ENCODE peak calls at places on chromosomes 12 and 14, in seven cellular contexts. I is tibial nerve, X is testis, L is foreskin keratinocyte, M is lung, D is right lobe of liver, R is BE2C. U is an unnamed sample.

GRCh38 chr12:67425394-67425793 is 156.2 kb downstream of the CAND1 start:
- DNase-seq in I (no peak), X (no peak), L (no peak), M (no peak), D (no peak), R (no peak), U (no peak)

GRCh38 chr14:67359775-67360468 is at the start of the genes ATP6V1D and EIF2S1:
- DNase-seq in I (peak; percentile 98), X (peak; percentile 99), L (peak; percentile 99), M (peak; percentile 100), D (peak; percentile 100), R (peak; percentile 99), U (peak; percentile 100)

GRCh38 chr14:35558680-35559079 is 24.7 kb downstream of the INSM2 start:
- DNase-seq in I (no peak), X (no peak), L (no peak), M (no peak), D (no peak), R (no peak), U (no peak)

GRCh38 chr12:106251636-106252035 is 3.8 kb upstream of the CKAP4 start:
- DNase-seq in I (no peak), X (no peak), L (no peak), M (no peak), D (no peak), R (no peak), U (no peak)

GRCh38 chr12:23376238-23376637 is 573.2 kb downstream of the SOX5 start:
- DNase-seq in I (no peak), X (no peak), L (no peak), M (no peak), D (no peak), R (no peak), U (no peak)

GRCh38 chr12:46825526-46826414 is at the start of gene SLC38A4:
- DNase-seq in I (no peak), X (peak; percentile 34), L (no peak), M (no peak), D (peak; percentile 88), R (peak; percentile 29), U (peak; percentile 59)

GRCh38 chr12:61291647-61292046 is 968.6 kb upstream of the USP15 start:
- DNase-seq in I (no peak), X (no peak), L (no peak), M (no peak), D (no peak), R (no peak), U (no peak)

GRCh38 chr12:27619308-27619707 is 76.9 kb upstream of the REP15 start:
- DNase-seq in I (no peak), X (no peak), L (peak; percentile 75), M (no peak), D (no peak), R (no peak), U (no peak)

GRCh38 chr12:115943630-115944391 is 333.7 kb downstream of the MED13L start:
- DNase-seq in I (peak; percentile 33), X (no peak), L (no peak), M (peak; percentile 49), D (peak; percentile 90), R (no peak), U (peak; percentile 89)

GRCh38 chr12:15928345-15928744 is 17.2 kb downstream of the DERA start:
- DNase-seq in I (no peak), X (no peak), L (peak; percentile 40), M (no peak), D (no peak), R (no peak), U (no peak)

GRCh38 chr12:95037906-95038305 is 34.4 kb upstream of the NDUFA12 start:
- DNase-seq in I (no peak), X (no peak), L (no peak), M (no peak), D (no peak), R (no peak), U (no peak)

GRCh38 chr12:12017135-12017581 is 53.6 kb upstream of the BCL2L14 start:
- DNase-seq in I (no peak), X (no peak), L (no peak), M (no peak), D (peak; percentile 70), R (peak; percentile 80), U (no peak)

GRCh38 chr14:90060312-90060964 is 1.4 kb upstream of the KCNK13 start:
- DNase-seq in I (no peak), X (peak; percentile 90), L (no peak), M (no peak), D (peak; percentile 56), R (peak; percentile 83), U (peak; percentile 62)

GRCh38 chr14:76098047-76098446 is 53.7 kb upstream of the GPATCH2L start:
- DNase-seq in I (no peak), X (no peak), L (no peak), M (no peak), D (no peak), R (peak; percentile 38), U (no peak)

GRCh38 chr12:115450710-115451109 is 766.7 kb upstream of the TBX3 start:
- DNase-seq in I (no peak), X (no peak), L (no peak), M (no peak), D (no peak), R (peak; percentile 57), U (no peak)

GRCh38 chr14:35855886-35856481 is 29.8 kb downstream of the BRMS1L start:
- DNase-seq in I (no peak), X (no peak), L (no peak), M (no peak), D (no peak), R (no peak), U (no peak)

GRCh38 chr12:124817076-124818000 is 46.3 kb downstream of the SCARB1 start:
- DNase-seq in I (no peak), X (no peak), L (no peak), M (no peak), D (no peak), R (no peak), U (no peak)

GRCh38 chr12:92675092-92675865 is 27.5 kb upstream of the PLEKHG7 start:
- DNase-seq in I (no peak), X (no peak), L (peak; percentile 77), M (no peak), D (no peak), R (no peak), U (no peak)

GRCh38 chr12:116651089-116651488 is 86.8 kb downstream of the SPRING1 start:
- DNase-seq in I (no peak), X (no peak), L (no peak), M (no peak), D (no peak), R (no peak), U (no peak)

GRCh38 chr12:116693259-116694227 is 44.3 kb downstream of the SPRING1 start:
- DNase-seq in I (no peak), X (peak; percentile 29), L (no peak), M (no peak), D (peak; percentile 75), R (no peak), U (no peak)

GRCh38 chr14:105999361-106000028 is 473.1 kb downstream of the TMEM121 start:
- DNase-seq in I (no peak), X (peak; percentile 93), L (no peak), M (peak; percentile 58), D (no peak), R (peak; percentile 83), U (peak; percentile 38)

GRCh38 chr14:23789696-23790095 is 153.5 kb downstream of the DHRS2 start:
- DNase-seq in I (no peak), X (no peak), L (no peak), M (no peak), D (no peak), R (no peak), U (no peak)

GRCh38 chr14:94027566-94028449 is 1.7 kb downstream of the OTUB2 start:
- DNase-seq in I (no peak), X (no peak), L (no peak), M (no peak), D (peak; percentile 77), R (no peak), U (peak; percentile 43)
- H3K4me1 ChIP-seq in I (no peaks in the 10 kb centered on the region), X (no peaks in the 10 kb centered on the region), L (peaks cover 20% of the 10 kb centered on the region), M (no peaks in the 10 kb centered on the region), D (peaks cover 1% of the 10 kb centered on the region), R (no peaks in the 10 kb centered on the region), U (no peaks in the 10 kb centered on the region)

DNA sequence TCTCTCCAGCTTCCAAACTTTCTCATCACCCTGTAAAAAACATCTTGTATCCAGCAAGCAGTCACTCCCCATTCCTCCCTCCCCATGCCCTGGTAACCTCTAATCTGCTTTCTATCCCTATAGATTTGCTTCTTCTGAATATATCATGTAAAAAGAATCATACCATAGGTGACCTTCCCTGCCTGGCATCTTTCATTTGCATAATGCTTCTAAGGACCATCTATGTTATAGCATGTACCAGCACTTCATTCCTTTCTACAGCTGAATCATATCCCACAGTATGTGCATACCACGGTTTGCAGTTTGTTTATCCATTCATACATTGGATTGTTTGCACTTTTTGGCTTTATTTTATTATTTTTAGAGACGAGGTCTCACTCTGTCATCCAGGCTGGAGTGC is 22.9 kb upstream of the VPS37B start:
- DNase-seq in I (no peak), X (no peak), L (peak; percentile 35), M (no peak), D (no peak), R (no peak), U (no peak)
- H3K4me1 ChIP-seq in I (no peaks in the 10 kb centered on the region), X (peaks cover 14% of the 10 kb centered on the region), L (peaks cover 22% of the 10 kb centered on the region), M (no peaks in the 10 kb centered on the region), D (no peaks in the 10 kb centered on the region), R (no peaks in the 10 kb centered on the region), U (peaks cover 10% of the 10 kb centered on the region)

DNA sequence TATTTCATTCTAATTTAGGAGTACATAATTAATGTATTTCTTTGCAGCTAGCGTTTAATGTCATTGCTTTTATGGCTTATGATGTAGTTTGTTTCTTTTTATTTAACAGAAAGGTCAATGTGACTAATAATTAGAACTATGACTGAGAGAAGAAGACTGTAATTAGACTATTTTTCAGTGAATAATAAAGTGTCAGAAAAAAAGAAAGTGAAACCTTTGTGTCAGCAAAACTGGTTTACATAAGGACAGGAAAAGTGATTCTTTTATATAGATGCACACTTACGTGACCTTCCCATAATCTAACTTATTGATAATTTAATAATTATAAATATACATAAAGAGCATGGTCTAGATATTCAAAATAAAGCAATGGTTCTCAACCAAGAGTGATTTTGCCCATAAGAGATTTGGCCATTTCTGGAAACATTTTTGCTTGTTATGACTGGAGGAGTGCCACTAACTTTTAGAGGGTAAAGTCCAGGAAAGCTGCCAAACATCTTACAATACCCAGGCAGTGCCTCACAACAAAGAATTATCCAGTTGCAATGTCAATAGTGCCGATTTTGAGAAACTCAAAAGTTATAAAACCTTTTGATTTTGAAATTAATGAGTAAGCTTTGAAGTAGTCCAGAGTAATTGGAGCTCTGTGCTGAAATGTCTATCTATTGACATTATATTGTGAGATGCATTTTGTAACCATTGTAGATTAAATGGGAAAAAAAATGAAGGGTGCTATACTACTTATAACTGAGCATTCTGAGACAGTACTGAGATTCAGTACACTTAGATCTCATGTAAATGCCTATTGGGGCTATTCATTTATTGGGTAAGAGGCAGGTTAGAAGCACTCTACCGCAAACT is 227.1 kb downstream of the C12orf50 start:
- DNase-seq in I (no peak), X (no peak), L (no peak), M (no peak), D (no peak), R (no peak), U (no peak)
- H3K4me1 ChIP-seq in I (no peaks in the 10 kb centered on the region), X (no peaks in the 10 kb centered on the region), L (no peaks in the 10 kb centered on the region), M (no peaks in the 10 kb centered on the region), D (no peaks in the 10 kb centered on the region), R (no peaks in the 10 kb centered on the region), U (no peaks in the 10 kb centered on the region)

DNA sequence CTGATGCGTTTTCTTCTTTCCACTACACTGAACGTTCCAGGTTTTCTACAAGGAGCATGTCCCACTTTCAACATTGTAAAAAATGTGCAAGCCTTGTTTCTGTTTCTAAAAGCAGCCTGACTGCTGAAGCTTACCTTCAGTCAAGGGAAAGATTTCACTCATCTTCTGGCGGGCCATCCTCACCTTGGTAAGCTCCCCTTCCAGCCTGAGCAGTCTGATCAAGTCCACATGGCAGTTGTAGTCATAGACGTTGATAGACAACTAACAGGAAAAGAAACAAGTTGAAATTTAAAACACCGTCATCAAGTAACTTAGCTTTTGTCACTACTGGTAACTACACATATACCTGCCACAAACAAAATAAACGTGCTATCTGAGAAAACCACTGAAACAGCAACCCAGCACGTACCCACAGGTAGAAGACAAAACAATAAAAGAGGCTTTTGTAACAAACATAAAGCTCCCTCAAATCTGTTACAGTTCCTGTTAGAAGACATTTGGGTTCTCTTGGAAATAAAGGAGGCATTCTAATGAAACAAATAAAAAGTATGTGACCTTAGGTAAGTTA is 11.9 kb downstream of the SART3 start:
- DNase-seq in I (no peak), X (no peak), L (no peak), M (no peak), D (no peak), R (no peak), U (no peak)
- H3K4me1 ChIP-seq in I (no peaks in the 10 kb centered on the region), X (no peaks in the 10 kb centered on the region), L (no peaks in the 10 kb centered on the region), M (peaks cover 3% of the 10 kb centered on the region), D (no peaks in the 10 kb centered on the region), R (no peaks in the 10 kb centered on the region), U (no peaks in the 10 kb centered on the region)

U was measured in right cardiac atrium.